ENCODE peak calls at places on chromosomes 3 and 15, in seven cellular contexts. One of them, this sample, is unnamed.

GRCh38 chr3:28328188-28329151 is 20.1 kb upstream of the ZCWPW2 start:
- DNase-seq in GM13976: no peak
- DNase-seq in ovary: no peak
- DNase-seq in brain microvascular endothelial cell: no peak
- DNase-seq in cardiac muscle cell: peak
- DNase-seq in hepatocyte: peak
- DNase-seq in nephron progenitor cell: no peak
- DNase-seq in this sample: no peak

GRCh38 chr3:192892981-192893827 is 24.5 kb downstream of the MB21D2 start:
- DNase-seq in hepatocyte: peak
- DNase-seq in GM13976: peak
- DNase-seq in brain microvascular endothelial cell: peak
- DNase-seq in nephron progenitor cell: peak
- DNase-seq in ovary: no peak
- DNase-seq in cardiac muscle cell: peak
- DNase-seq in this sample: no peak

GRCh38 chr15:63155486-63155885 is 1.8 kb downstream of the RPS27L start:
- DNase-seq in cardiac muscle cell: no peak
- DNase-seq in hepatocyte: no peak
- DNase-seq in nephron progenitor cell: no peak
- DNase-seq in GM13976: no peak
- DNase-seq in brain microvascular endothelial cell: no peak
- DNase-seq in ovary: no peak
- DNase-seq in this sample: no peak

GRCh38 chr3:32817561-32818430 is at the start of gene TRIM71:
- DNase-seq in nephron progenitor cell: peak
- DNase-seq in cardiac muscle cell: no peak
- DNase-seq in brain microvascular endothelial cell: no peak
- DNase-seq in ovary: no peak
- DNase-seq in GM13976: peak
- DNase-seq in hepatocyte: peak
- DNase-seq in this sample: no peak

GRCh38 chr3:81041331-81041730 is 720.1 kb downstream of the GBE1 start:
- DNase-seq in ovary: no peak
- DNase-seq in brain microvascular endothelial cell: no peak
- DNase-seq in nephron progenitor cell: no peak
- DNase-seq in GM13976: no peak
- DNase-seq in hepatocyte: no peak
- DNase-seq in cardiac muscle cell: no peak
- DNase-seq in this sample: no peak

GRCh38 chr3:150469931-150470740 is 62.0 kb downstream of the TSC22D2 start:
- DNase-seq in ovary: no peak
- DNase-seq in brain microvascular endothelial cell: peak
- DNase-seq in nephron progenitor cell: no peak
- DNase-seq in cardiac muscle cell: no peak
- DNase-seq in GM13976: no peak
- DNase-seq in hepatocyte: peak
- DNase-seq in this sample: no peak

GRCh38 chr15:64809649-64810498 is 15.6 kb downstream of the PIF1 start:
- DNase-seq in hepatocyte: peak
- DNase-seq in cardiac muscle cell: peak
- DNase-seq in ovary: peak
- DNase-seq in nephron progenitor cell: peak
- DNase-seq in brain microvascular endothelial cell: peak
- DNase-seq in GM13976: peak
- DNase-seq in this sample: peak

GRCh38 chr15:34999906-35000305 is 11.8 kb upstream of the ZNF770 start:
- DNase-seq in ovary: no peak
- DNase-seq in cardiac muscle cell: no peak
- DNase-seq in brain microvascular endothelial cell: no peak
- DNase-seq in hepatocyte: no peak
- DNase-seq in GM13976: no peak
- DNase-seq in nephron progenitor cell: no peak
- DNase-seq in this sample: no peak

GRCh38 chr3:153397806-153398205 is 235.8 kb downstream of the RAP2B start:
- DNase-seq in brain microvascular endothelial cell: no peak
- DNase-seq in cardiac muscle cell: no peak
- DNase-seq in hepatocyte: no peak
- DNase-seq in ovary: no peak
- DNase-seq in GM13976: no peak
- DNase-seq in nephron progenitor cell: no peak
- DNase-seq in this sample: no peak

GRCh38 chr3:126135398-126136076 is 44.8 kb downstream of the ALDH1L1 start:
- DNase-seq in hepatocyte: no peak
- DNase-seq in nephron progenitor cell: no peak
- DNase-seq in ovary: peak
- DNase-seq in brain microvascular endothelial cell: no peak
- DNase-seq in cardiac muscle cell: no peak
- DNase-seq in GM13976: no peak
- DNase-seq in this sample: no peak

GRCh38 chr15:58981808-58982475 is 5.5 kb upstream of the RNF111 start:
- DNase-seq in ovary: no peak
- DNase-seq in cardiac muscle cell: no peak
- DNase-seq in GM13976: peak
- DNase-seq in nephron progenitor cell: no peak
- DNase-seq in brain microvascular endothelial cell: no peak
- DNase-seq in hepatocyte: no peak
- DNase-seq in this sample: no peak

GRCh38 chr15:37055481-37055880 is 44.9 kb downstream of the MEIS2 start:
- DNase-seq in ovary: no peak
- DNase-seq in GM13976: no peak
- DNase-seq in hepatocyte: no peak
- DNase-seq in nephron progenitor cell: no peak
- DNase-seq in cardiac muscle cell: no peak
- DNase-seq in brain microvascular endothelial cell: no peak
- DNase-seq in this sample: no peak

GRCh38 chr3:179450321-179450720 is 949 bp downstream of the GNB4 start:
- DNase-seq in brain microvascular endothelial cell: no peak
- DNase-seq in hepatocyte: no peak
- DNase-seq in GM13976: no peak
- DNase-seq in ovary: no peak
- DNase-seq in cardiac muscle cell: peak
- DNase-seq in nephron progenitor cell: no peak
- DNase-seq in this sample: no peak

GRCh38 chr3:42228796-42229195 is 37.2 kb downstream of the CCK start:
- DNase-seq in ovary: no peak
- DNase-seq in brain microvascular endothelial cell: no peak
- DNase-seq in nephron progenitor cell: no peak
- DNase-seq in hepatocyte: no peak
- DNase-seq in cardiac muscle cell: peak
- DNase-seq in GM13976: peak
- DNase-seq in this sample: no peak
- TF ChIP-seq CTCF in ovary: no peak
- TF ChIP-seq CTCF in brain microvascular endothelial cell: peak
- TF ChIP-seq CTCF in nephron progenitor cell: peak
- TF ChIP-seq CTCF in hepatocyte: peak
- TF ChIP-seq CTCF in cardiac muscle cell: peak
- TF ChIP-seq CTCF in GM13976: peak
- TF ChIP-seq CTCF in this sample: no peak

DNA sequence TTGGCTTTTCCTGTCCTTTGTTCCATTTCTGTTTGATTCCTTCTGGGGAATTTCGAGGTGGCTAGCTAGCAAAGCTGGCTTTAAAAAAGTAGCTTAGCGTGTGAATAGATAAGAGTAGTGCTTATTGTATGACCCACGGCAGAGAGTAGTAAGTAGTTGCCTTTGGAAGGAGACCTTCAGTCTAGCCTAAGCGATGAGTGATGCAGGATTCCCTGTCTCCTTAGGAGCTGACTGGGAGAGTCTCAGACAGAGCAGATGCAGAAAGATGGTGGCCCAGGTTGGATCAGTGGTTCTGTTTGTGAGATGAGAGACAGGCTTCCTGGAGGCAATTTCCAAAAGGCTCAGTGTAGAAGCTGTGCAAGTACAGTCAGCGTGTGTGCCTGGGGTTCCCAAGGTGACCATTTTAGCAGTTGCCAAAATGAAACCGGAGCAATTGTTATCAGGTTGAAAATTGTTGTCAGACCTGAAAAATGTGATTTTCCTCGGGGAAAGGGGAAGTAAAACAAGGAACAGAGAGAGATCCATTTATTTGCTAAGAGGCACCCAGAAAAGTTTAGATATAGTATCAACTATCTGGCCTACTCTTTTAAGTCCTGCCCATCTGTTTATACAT is 681 bp upstream of the IL5RA start:
- DNase-seq in nephron progenitor cell: no peak
- DNase-seq in brain microvascular endothelial cell: no peak
- DNase-seq in cardiac muscle cell: no peak
- DNase-seq in hepatocyte: no peak
- DNase-seq in ovary: no peak
- DNase-seq in GM13976: no peak
- DNase-seq in this sample: no peak
- TF ChIP-seq CTCF in nephron progenitor cell: no peak
- TF ChIP-seq CTCF in brain microvascular endothelial cell: no peak
- TF ChIP-seq CTCF in cardiac muscle cell: no peak
- TF ChIP-seq CTCF in hepatocyte: no peak
- TF ChIP-seq CTCF in ovary: no peak
- TF ChIP-seq CTCF in GM13976: no peak
- TF ChIP-seq CTCF in this sample: no peak

DNA sequence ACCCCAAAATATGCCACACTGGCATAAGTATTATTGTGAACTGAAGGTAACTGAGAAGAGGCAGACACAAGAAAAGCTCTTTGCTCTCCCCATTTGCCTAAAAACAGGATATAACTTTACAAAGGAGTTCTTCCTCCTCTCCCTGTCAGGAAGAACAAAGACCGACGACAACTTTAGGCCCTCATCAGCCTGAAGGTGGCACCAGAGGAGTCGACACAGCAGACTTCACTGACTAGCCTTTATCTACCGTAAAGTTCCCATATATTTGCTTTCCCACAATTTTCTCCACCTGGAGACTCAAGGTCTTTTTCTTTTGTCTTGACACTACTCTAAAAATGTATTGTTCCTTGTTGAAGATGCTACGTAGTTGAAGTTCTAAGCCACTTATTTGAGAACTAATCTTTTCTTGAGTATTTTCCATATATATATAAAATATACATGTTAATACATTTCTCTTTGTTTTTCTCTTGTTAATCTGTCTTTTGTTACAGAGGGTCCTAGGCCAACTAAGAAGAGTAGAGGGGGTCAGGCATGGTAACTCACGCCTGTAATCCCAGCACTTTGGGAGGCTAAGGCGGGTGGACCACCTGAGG is 16.2 kb upstream of the XIRP1 start:
- DNase-seq in ovary: peak
- DNase-seq in GM13976: peak
- DNase-seq in hepatocyte: peak
- DNase-seq in nephron progenitor cell: peak
- DNase-seq in brain microvascular endothelial cell: peak
- DNase-seq in cardiac muscle cell: peak
- DNase-seq in this sample: peak
- TF ChIP-seq CTCF in ovary: no peak
- TF ChIP-seq CTCF in GM13976: peak
- TF ChIP-seq CTCF in hepatocyte: peak
- TF ChIP-seq CTCF in nephron progenitor cell: peak
- TF ChIP-seq CTCF in brain microvascular endothelial cell: peak
- TF ChIP-seq CTCF in cardiac muscle cell: peak
- TF ChIP-seq CTCF in this sample: peak

GRCh38 chr15:74133703-74134386 is 3.5 kb downstream of the ISLR2 start:
- DNase-seq in GM13976: no peak
- DNase-seq in ovary: no peak
- DNase-seq in hepatocyte: no peak
- DNase-seq in nephron progenitor cell: no peak
- DNase-seq in brain microvascular endothelial cell: no peak
- DNase-seq in cardiac muscle cell: no peak
- DNase-seq in this sample: no peak

GRCh38 chr15:74132681-74133070 is 2.3 kb downstream of the ISLR2 start:
- DNase-seq in ovary: no peak
- DNase-seq in brain microvascular endothelial cell: no peak
- DNase-seq in hepatocyte: no peak
- DNase-seq in nephron progenitor cell: peak
- DNase-seq in GM13976: no peak
- DNase-seq in cardiac muscle cell: no peak
- DNase-seq in this sample: no peak

GRCh38 chr15:74134387-74135027 is 4.1 kb downstream of the ISLR2 start:
- DNase-seq in ovary: no peak
- DNase-seq in hepatocyte: peak
- DNase-seq in GM13976: peak
- DNase-seq in brain microvascular endothelial cell: no peak
- DNase-seq in cardiac muscle cell: no peak
- DNase-seq in nephron progenitor cell: peak
- DNase-seq in this sample: no peak

GRCh38 chr15:74131618-74132191 is 1.3 kb downstream of the ISLR2 start:
- DNase-seq in ovary: no peak
- DNase-seq in hepatocyte: no peak
- DNase-seq in nephron progenitor cell: no peak
- DNase-seq in GM13976: no peak
- DNase-seq in brain microvascular endothelial cell: no peak
- DNase-seq in cardiac muscle cell: no peak
- DNase-seq in this sample: no peak

DNA sequence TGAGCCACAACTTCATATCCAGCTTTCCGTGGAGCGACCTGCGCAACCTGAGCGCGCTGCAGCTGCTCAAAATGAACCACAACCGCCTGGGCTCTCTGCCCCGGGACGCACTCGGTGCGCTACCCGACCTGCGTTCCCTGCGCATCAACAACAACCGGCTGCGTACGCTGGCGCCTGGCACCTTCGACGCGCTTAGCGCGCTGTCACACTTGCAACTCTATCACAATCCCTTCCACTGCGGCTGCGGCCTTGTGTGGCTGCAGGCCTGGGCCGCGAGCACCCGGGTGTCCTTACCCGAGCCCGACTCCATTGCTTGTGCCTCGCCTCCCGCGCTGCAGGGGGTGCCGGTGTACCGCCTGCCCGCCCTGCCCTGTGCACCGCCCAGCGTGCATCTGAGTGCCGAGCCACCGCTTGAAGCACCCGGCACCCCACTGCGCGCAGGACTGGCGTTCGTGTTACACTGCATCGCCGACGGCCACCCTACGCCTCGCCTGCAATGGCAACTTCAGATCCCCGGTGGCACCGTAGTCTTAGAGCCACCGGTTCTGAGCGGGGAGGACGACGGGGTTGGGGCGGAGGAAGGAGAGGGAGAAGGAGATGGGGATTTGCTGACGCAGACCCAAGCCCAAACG is 2.8 kb downstream of the ISLR2 start:
- DNase-seq in GM13976: peak
- DNase-seq in hepatocyte: no peak
- DNase-seq in ovary: no peak
- DNase-seq in nephron progenitor cell: peak
- DNase-seq in brain microvascular endothelial cell: no peak
- DNase-seq in cardiac muscle cell: no peak
- DNase-seq in this sample: no peak
- TF ChIP-seq CTCF in GM13976: peak
- TF ChIP-seq CTCF in hepatocyte: peak
- TF ChIP-seq CTCF in ovary: no peak
- TF ChIP-seq CTCF in nephron progenitor cell: no peak
- TF ChIP-seq CTCF in brain microvascular endothelial cell: peak
- TF ChIP-seq CTCF in cardiac muscle cell: no peak
- TF ChIP-seq CTCF in this sample: no peak

DNA sequence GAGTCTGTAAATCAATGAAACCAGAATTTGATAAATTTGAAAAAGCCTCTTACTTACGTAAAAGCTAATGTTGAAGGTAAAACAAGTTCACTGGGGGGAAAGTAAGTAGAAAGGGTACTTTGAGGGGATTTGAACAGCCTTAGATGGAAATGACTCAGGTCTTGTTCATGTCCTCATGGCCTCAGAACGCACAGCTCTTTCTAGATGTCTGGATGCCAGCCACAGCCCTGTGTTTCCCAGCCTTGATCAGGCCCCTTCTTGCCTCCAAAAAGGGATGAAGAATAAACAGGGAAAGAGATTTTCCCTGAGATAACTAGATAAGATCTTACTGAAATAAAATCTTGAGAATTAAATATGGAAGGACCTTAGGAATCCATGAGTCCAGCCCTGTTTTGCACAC is 237.1 kb upstream of the GOLGA6L4 start:
- DNase-seq in nephron progenitor cell: no peak
- DNase-seq in hepatocyte: no peak
- DNase-seq in ovary: no peak
- DNase-seq in cardiac muscle cell: no peak
- DNase-seq in brain microvascular endothelial cell: no peak
- DNase-seq in GM13976: no peak
- DNase-seq in this sample: no peak
- TF ChIP-seq CTCF in nephron progenitor cell: no peak
- TF ChIP-seq CTCF in hepatocyte: no peak
- TF ChIP-seq CTCF in ovary: no peak
- TF ChIP-seq CTCF in cardiac muscle cell: no peak
- TF ChIP-seq CTCF in brain microvascular endothelial cell: no peak
- TF ChIP-seq CTCF in GM13976: no peak
- TF ChIP-seq CTCF in this sample: no peak

This sample was measured in AG09319.